ENCODE peak calls at places on chromosome 20, in seven cellular contexts. One of them, this sample, is unnamed.

GRCh38 chr20:258269-258858 is 840 bp downstream of the DEFB132 start:
- DNase-seq in posterior cingulate gyrus: no peak
- DNase-seq in choroid plexus epithelial cell: no peak
- DNase-seq in NCI-H460: no peak
- DNase-seq in anterior cingulate cortex: no peak
- DNase-seq in iPS DF 19.7: no peak
- DNase-seq in Caki2: no peak
- DNase-seq in this sample: no peak

GRCh38 chr20:1301031-1301529 is 27.9 kb downstream of the SDCBP2 start:
- DNase-seq in posterior cingulate gyrus: no peak
- DNase-seq in anterior cingulate cortex: no peak
- DNase-seq in choroid plexus epithelial cell: peak
- DNase-seq in Caki2: no peak
- DNase-seq in iPS DF 19.7: no peak
- DNase-seq in NCI-H460: no peak
- DNase-seq in this sample: no peak

GRCh38 chr20:58327211-58327610 is 17.7 kb downstream of the RAB22A start:
- DNase-seq in anterior cingulate cortex: no peak
- DNase-seq in Caki2: no peak
- DNase-seq in posterior cingulate gyrus: no peak
- DNase-seq in iPS DF 19.7: no peak
- DNase-seq in NCI-H460: no peak
- DNase-seq in choroid plexus epithelial cell: peak
- DNase-seq in this sample: peak

GRCh38 chr20:58839474-58839874 is 11.2 kb downstream of the GNAS-AS1 start:
- DNase-seq in choroid plexus epithelial cell: peak
- DNase-seq in anterior cingulate cortex: no peak
- DNase-seq in Caki2: no peak
- DNase-seq in posterior cingulate gyrus: peak
- DNase-seq in iPS DF 19.7: no peak
- DNase-seq in NCI-H460: peak
- DNase-seq in this sample: no peak

GRCh38 chr20:18504479-18505060 is 3.2 kb upstream of the SEC23B start:
- DNase-seq in choroid plexus epithelial cell: peak
- DNase-seq in iPS DF 19.7: no peak
- DNase-seq in NCI-H460: no peak
- DNase-seq in posterior cingulate gyrus: peak
- DNase-seq in Caki2: no peak
- DNase-seq in anterior cingulate cortex: peak
- DNase-seq in this sample: no peak

GRCh38 chr20:63071541-63072181 is 64.9 kb upstream of the BHLHE23 start:
- DNase-seq in choroid plexus epithelial cell: peak
- DNase-seq in Caki2: peak
- DNase-seq in NCI-H460: no peak
- DNase-seq in posterior cingulate gyrus: no peak
- DNase-seq in iPS DF 19.7: peak
- DNase-seq in anterior cingulate cortex: no peak
- DNase-seq in this sample: no peak

GRCh38 chr20:64244870-64245603 is 10.5 kb upstream of the PCMTD2 start:
- DNase-seq in Caki2: no peak
- DNase-seq in anterior cingulate cortex: no peak
- DNase-seq in posterior cingulate gyrus: no peak
- DNase-seq in choroid plexus epithelial cell: no peak
- DNase-seq in iPS DF 19.7: no peak
- DNase-seq in NCI-H460: no peak
- DNase-seq in this sample: no peak

GRCh38 chr20:4154958-4155411 is 139.6 kb upstream of the RNF24 start:
- DNase-seq in choroid plexus epithelial cell: no peak
- DNase-seq in iPS DF 19.7: no peak
- DNase-seq in posterior cingulate gyrus: no peak
- DNase-seq in Caki2: no peak
- DNase-seq in anterior cingulate cortex: no peak
- DNase-seq in NCI-H460: no peak
- DNase-seq in this sample: no peak

GRCh38 chr20:51338692-51339440 is 203.7 kb downstream of the NFATC2 start:
- DNase-seq in iPS DF 19.7: no peak
- DNase-seq in Caki2: no peak
- DNase-seq in choroid plexus epithelial cell: peak
- DNase-seq in anterior cingulate cortex: no peak
- DNase-seq in posterior cingulate gyrus: no peak
- DNase-seq in NCI-H460: no peak
- DNase-seq in this sample: no peak

GRCh38 chr20:59048681-59049030 is 6.1 kb upstream of the PRELID3B start:
- DNase-seq in anterior cingulate cortex: no peak
- DNase-seq in choroid plexus epithelial cell: no peak
- DNase-seq in iPS DF 19.7: no peak
- DNase-seq in posterior cingulate gyrus: no peak
- DNase-seq in Caki2: no peak
- DNase-seq in NCI-H460: no peak
- DNase-seq in this sample: no peak

GRCh38 chr20:63572788-63573738 is 976 bp downstream of the HELZ2 start:
- DNase-seq in posterior cingulate gyrus: no peak
- DNase-seq in anterior cingulate cortex: no peak
- DNase-seq in iPS DF 19.7: no peak
- DNase-seq in NCI-H460: no peak
- DNase-seq in Caki2: peak
- DNase-seq in choroid plexus epithelial cell: no peak
- DNase-seq in this sample: no peak